ENCODE peak calls at places on chromosomes 6 and 20, in seven cellular contexts. L is Peyer's patch, J is heart left ventricle, B is spleen, Q is uterus, R is body of pancreas, P is prostate gland. M is an unnamed sample.

GRCh38 chr6:10202581-10202980 is 212.3 kb downstream of the TFAP2A start:
- DNase-seq in L (no peak), J (no peak), B (no peak), Q (no peak), R (no peak), P (no peak), M (no peak)

GRCh38 chr6:126156973-126157372 is 170.6 kb downstream of the TRMT11 start:
- DNase-seq in L (no peak), J (no peak), B (no peak), Q (no peak), R (no peak), P (no peak), M (no peak)

GRCh38 chr6:90231308-90231707 is 65.3 kb downstream of the BACH2 start:
- DNase-seq in L (no peak), J (no peak), B (no peak), Q (no peak), R (no peak), P (no peak), M (no peak)

GRCh38 chr20:208937-209566 is 18.0 kb upstream of the DEFB129 start:
- DNase-seq in L (no peak), J (no peak), B (no peak), Q (no peak), R (no peak), P (peak; percentile 23), M (peak; percentile 26)

GRCh38 chr6:166456360-166457156 is 73.8 kb upstream of the MPC1 start:
- DNase-seq in L (no peak), J (no peak), B (no peak), Q (peak; percentile 18), R (no peak), P (no peak), M (no peak)

GRCh38 chr6:141677598-141678211 is 455.0 kb upstream of the GJE1 start:
- DNase-seq in L (no peak), J (no peak), B (no peak), Q (no peak), R (no peak), P (no peak), M (no peak)

GRCh38 chr20:37142708-37143107 is 36.4 kb upstream of the RPN2 start:
- DNase-seq in L (no peak), J (no peak), B (no peak), Q (no peak), R (no peak), P (no peak), M (no peak)

GRCh38 chr6:49348561-49348960 is 114.5 kb downstream of the MMUT start:
- DNase-seq in L (no peak), J (no peak), B (no peak), Q (no peak), R (no peak), P (no peak), M (no peak)

GRCh38 chr6:85460154-85460950 is 10.5 kb downstream of the NT5E start:
- DNase-seq in L (no peak), J (no peak), B (no peak), Q (no peak), R (no peak), P (no peak), M (no peak)

GRCh38 chr20:46355778-46356177 is 47.5 kb upstream of the CDH22 start:
- DNase-seq in L (no peak), J (no peak), B (no peak), Q (no peak), R (no peak), P (no peak), M (no peak)

GRCh38 chr6:93453956-93454355 is 34.6 kb upstream of the EPHA7 start:
- DNase-seq in L (no peak), J (no peak), B (no peak), Q (no peak), R (no peak), P (no peak), M (no peak)

GRCh38 chr20:60579941-60580515 is 621.8 kb downstream of the CDH26 start:
- DNase-seq in L (no peak), J (no peak), B (no peak), Q (no peak), R (no peak), P (no peak), M (no peak)

GRCh38 chr20:17638835-17639407 is 43.1 kb downstream of the RRBP1 start:
- DNase-seq in L (no peak), J (no peak), B (no peak), Q (no peak), R (no peak), P (no peak), M (no peak)

GRCh38 chr6:17226766-17227338 is 54.3 kb upstream of the RBM24 start:
- DNase-seq in L (no peak), J (no peak), B (no peak), Q (no peak), R (peak; percentile 16), P (no peak), M (no peak)

GRCh38 chr6:141212296-141212695 is 920.4 kb upstream of the GJE1 start:
- DNase-seq in L (no peak), J (no peak), B (no peak), Q (no peak), R (no peak), P (no peak), M (no peak)

GRCh38 chr6:107334026-107334425 is 125.3 kb downstream of the PDSS2 start:
- DNase-seq in L (no peak), J (no peak), B (no peak), Q (no peak), R (no peak), P (no peak), M (no peak)

GRCh38 chr20:12925214-12925755 is 83.5 kb upstream of the SPTLC3 start:
- DNase-seq in L (no peak), J (peak; percentile 36), B (no peak), Q (peak; percentile 20), R (peak; percentile 63), P (peak; percentile 53), M (peak; percentile 36)

GRCh38 chr6:34161857-34162515 is 16.1 kb upstream of the GRM4 start:
- DNase-seq in L (no peak), J (no peak), B (peak; percentile 40), Q (no peak), R (no peak), P (no peak), M (no peak)

GRCh38 chr6:5645903-5646302 is 360.8 kb downstream of the NRN1 start:
- DNase-seq in L (no peak), J (no peak), B (no peak), Q (no peak), R (no peak), P (no peak), M (no peak)
- H3K4me1 ChIP-seq in L (no peaks in the 10 kb centered on the region), J (no peaks in the 10 kb centered on the region), B (no peaks in the 10 kb centered on the region), Q (no peaks in the 10 kb centered on the region), R (no peaks in the 10 kb centered on the region), P (no peaks in the 10 kb centered on the region), M (no peaks in the 10 kb centered on the region)

DNA sequence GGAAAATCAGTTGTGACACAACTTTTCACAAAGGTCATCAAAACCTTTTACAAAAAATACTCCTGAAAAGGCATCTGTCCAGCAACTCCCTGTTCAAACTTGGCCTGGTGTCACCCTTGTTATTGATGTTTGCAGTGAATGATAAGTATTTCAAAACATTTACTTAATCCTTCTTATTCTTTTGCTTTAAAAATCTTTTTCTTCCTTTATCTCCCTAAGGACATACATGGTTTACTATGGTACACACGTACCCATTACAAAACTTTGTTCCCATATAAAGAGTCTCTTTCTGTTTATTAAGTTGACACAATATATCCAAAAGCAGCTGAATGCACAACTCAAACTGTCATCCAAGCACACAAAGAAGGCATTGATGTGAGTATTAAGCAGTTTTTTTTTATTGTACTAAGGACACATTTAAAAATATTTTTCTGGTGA is 17.5 kb downstream of the GSTA2 start:
- DNase-seq in L (no peak), J (no peak), B (no peak), Q (no peak), R (no peak), P (no peak), M (no peak)
- TF ChIP-seq CTCF in L (no peak), J (no peak), B (no peak), Q (no peak), R (no peak), P (no peak), M (no peak)

DNA sequence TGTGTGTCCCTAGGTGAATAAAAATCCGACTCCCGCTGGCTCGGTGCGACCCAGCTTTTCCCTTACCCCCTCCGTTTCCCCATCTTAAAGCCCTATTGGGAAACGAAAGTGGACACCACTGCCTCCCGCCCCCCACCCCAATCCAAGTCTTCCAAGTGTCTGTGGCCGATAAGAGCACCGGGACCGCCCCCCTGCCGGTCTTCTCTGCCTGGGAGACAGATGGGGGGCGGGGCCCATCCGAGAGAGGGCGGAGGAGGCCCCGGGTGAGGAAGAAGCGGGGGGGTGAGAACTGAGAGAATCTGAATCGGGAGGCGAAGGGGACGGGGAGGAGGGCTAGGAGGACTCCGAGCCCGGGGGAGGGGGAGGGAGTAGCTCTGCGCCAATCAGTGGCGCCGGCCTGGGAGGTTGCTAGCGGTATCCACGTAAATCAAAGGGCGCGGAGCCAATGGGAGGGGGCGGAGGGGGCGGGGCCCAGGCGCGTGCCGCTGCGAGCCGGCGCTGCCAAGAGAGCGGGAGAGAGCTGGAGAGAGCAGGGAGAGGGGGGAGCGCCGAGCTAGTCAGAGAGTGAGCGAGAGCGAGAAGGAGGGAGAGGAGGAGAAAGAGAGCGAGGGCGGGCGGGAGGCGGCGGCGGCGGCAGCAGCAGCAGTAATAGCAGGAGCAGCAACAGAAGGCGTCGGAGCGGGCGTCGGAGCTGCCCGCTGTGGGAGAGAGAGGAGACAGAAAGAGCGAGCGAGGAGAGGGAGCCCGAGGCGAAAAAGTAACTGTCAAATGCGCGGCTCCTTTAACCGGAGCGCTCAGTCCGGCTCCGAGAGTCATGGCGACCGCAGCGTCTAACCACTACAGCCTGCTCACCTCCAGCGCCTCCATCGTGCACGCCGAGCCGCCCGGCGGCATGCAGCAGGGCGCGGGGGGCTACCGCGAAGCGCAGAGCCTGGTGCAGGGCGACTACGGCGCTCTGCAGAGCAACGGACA is at the start of gene POU3F2:
- DNase-seq in L (peak; percentile 74), J (peak; percentile 48), B (peak; percentile 85), Q (peak; percentile 78), R (peak; percentile 63), P (peak; percentile 43), M (peak; percentile 88)
- TF ChIP-seq POLR2A in L (no peak), J (no peak), B (no peak), Q (no peak), R (no peak), P (no peak), M (no peak)

DNA sequence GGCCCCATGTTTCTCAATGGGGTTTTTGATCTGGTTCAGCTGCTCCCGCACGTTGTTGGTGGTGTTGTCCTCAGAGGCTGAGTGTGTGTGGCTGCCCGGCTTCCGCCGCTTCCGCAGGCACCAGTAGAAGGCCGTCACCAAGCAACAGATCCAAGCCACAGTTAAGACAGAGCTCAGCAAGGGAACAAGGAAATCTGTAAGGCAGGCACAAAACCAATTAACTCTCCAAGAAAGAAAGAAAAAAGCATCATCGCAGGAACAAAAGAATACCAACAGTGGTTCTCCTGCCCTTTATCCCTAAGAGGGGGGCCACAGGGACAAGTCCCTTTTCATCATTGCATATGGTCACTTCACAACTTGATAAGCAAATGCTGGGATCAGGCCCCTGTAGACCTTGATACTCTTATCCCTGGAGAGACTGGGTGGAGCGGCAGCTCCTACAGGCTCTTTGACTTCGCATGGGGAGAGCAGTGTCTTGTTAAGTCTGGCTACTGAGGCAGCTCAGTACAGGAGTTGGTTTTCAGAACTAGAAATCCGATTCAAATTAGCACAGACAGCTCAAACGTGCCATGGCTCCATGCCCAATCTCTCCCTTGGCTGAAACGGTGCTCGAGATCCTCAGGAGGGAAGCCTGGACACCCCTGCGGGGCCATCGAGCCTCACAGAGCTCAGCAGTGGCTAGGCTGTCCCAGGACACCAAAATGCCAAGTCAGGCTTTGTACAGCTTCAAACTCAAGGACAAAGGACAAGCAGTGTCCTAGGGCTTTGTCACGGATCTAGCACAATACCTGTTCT is 33.8 kb downstream of the JAG1 start:
- DNase-seq in L (no peak), J (peak; percentile 54), B (no peak), Q (no peak), R (peak; percentile 39), P (no peak), M (no peak)
- H3K4me1 ChIP-seq in L (no peaks in the 10 kb centered on the region), J (peaks cover 8% of the 10 kb centered on the region), B (no peaks in the 10 kb centered on the region), Q (no peaks in the 10 kb centered on the region), R (peaks cover 18% of the 10 kb centered on the region), P (no peaks in the 10 kb centered on the region), M (no peaks in the 10 kb centered on the region)

GRCh38 chr6:105771313-105771970 is 314.7 kb upstream of the PRDM1 start:
- DNase-seq in L (no peak), J (no peak), B (no peak), Q (no peak), R (no peak), P (no peak), M (no peak)
- TF ChIP-seq CTCF in L (no peak), J (no peak), B (no peak), Q (no peak), R (no peak), P (no peak), M (no peak)